ENCODE peak calls at places on chromosomes 12 and 14, in six cellular contexts. X, A, U, P, T and G are unnamed samples.

GRCh38 chr12:5010130-5010529 is 33.5 kb upstream of the KCNA5 start:
- DNase-seq in T (no peak), A (no peak), P (no peak), U (no peak), X (no peak), G (no peak)

GRCh38 chr14:54438703-54439102 is 2.5 kb downstream of the CNIH1 start:
- DNase-seq in P (no peak), A (no peak), U (no peak), X (no peak), T (no peak), G (no peak)

GRCh38 chr12:109766251-109766778 is 52.7 kb downstream of the FAM222A start:
- DNase-seq in A (no peak), P (peak), T (no peak), U (no peak), X (no peak), G (peak)

GRCh38 chr14:64620910-64621309 is 71.1 kb downstream of the PPP1R36 start:
- DNase-seq in A (no peak), T (no peak), U (no peak), P (no peak), X (no peak), G (no peak)

GRCh38 chr12:120119395-120119973 is 2.9 kb upstream of the RAB35 start:
- DNase-seq in T (peak), A (no peak), U (peak), X (no peak), P (no peak), G (no peak)

GRCh38 chr14:24948261-24948847 is 101.6 kb downstream of the STXBP6 start:
- DNase-seq in P (no peak), A (no peak), X (no peak), U (no peak), T (no peak), G (no peak)

GRCh38 chr12:63894132-63894531 is 49.6 kb downstream of the SRGAP1 start:
- DNase-seq in P (no peak), U (no peak), A (no peak), T (no peak), X (no peak), G (no peak)

GRCh38 chr14:77248666-77249065 is 22.3 kb downstream of the NGB start:
- DNase-seq in A (no peak), P (no peak), X (no peak), T (no peak), U (no peak), G (no peak)

GRCh38 chr12:80314741-80315140 is 129.3 kb upstream of the PTPRQ start:
- DNase-seq in T (no peak), U (no peak), X (no peak), A (no peak), P (no peak), G (no peak)

GRCh38 chr12:32917094-32917611 is 20.6 kb upstream of the PKP2 start:
- DNase-seq in X (no peak), U (no peak), A (no peak), P (no peak), T (no peak), G (no peak)

GRCh38 chr12:108152179-108152538 is 23.1 kb downstream of the WSCD2 start:
- DNase-seq in U (no peak), A (no peak), P (no peak), T (no peak), X (no peak), G (no peak)

GRCh38 chr14:60252630-60253029 is 3.6 kb downstream of the PPM1A start:
- DNase-seq in A (no peak), X (no peak), T (no peak), P (no peak), U (no peak), G (no peak)

GRCh38 chr14:99564256-99564902 is 39.6 kb downstream of the CCDC85C start:
- DNase-seq in T (no peak), A (no peak), X (no peak), P (peak), U (peak), G (no peak)

GRCh38 chr14:81166126-81166525 is 54.6 kb downstream of the GTF2A1 start:
- DNase-seq in X (no peak), A (no peak), U (no peak), T (no peak), P (no peak), G (no peak)

GRCh38 chr12:22821985-22822384 is 197.0 kb downstream of the ETNK1 start:
- DNase-seq in X (no peak), A (no peak), U (no peak), T (no peak), P (no peak), G (no peak)

GRCh38 chr12:13805038-13805437 is 176.4 kb downstream of the GRIN2B start:
- DNase-seq in T (no peak), U (no peak), P (no peak), X (no peak), A (no peak), G (no peak)

GRCh38 chr14:22900088-22900799 is 17.2 kb downstream of the REM2 start:
- DNase-seq in A (no peak), X (no peak), P (no peak), T (peak), U (peak), G (no peak)

GRCh38 chr12:82279597-82279996 is 78.6 kb downstream of the CCDC59 start:
- DNase-seq in U (no peak), A (no peak), X (no peak), T (no peak), P (no peak), G (no peak)

GRCh38 chr14:57739543-57739942 is 126.3 kb downstream of the SLC35F4 start:
- DNase-seq in U (no peak), A (no peak), P (no peak), T (peak), X (no peak), G (no peak)

GRCh38 chr14:68623828-68624227 is 169.0 kb downstream of the ZFP36L1 start:
- DNase-seq in T (no peak), P (no peak), U (no peak), X (no peak), A (no peak), G (no peak)

GRCh38 chr14:68624541-68625220 is 168.2 kb downstream of the ZFP36L1 start:
- DNase-seq in T (no peak), A (no peak), P (no peak), X (peak), U (no peak), G (peak)

GRCh38 chr14:68627050-68627867 is 165.6 kb downstream of the ZFP36L1 start:
- DNase-seq in U (no peak), A (no peak), P (peak), X (no peak), T (no peak), G (peak)

GRCh38 chr14:68626386-68626785 is 166.5 kb downstream of the ZFP36L1 start:
- DNase-seq in T (no peak), X (no peak), U (no peak), P (no peak), A (no peak), G (peak)

DNA sequence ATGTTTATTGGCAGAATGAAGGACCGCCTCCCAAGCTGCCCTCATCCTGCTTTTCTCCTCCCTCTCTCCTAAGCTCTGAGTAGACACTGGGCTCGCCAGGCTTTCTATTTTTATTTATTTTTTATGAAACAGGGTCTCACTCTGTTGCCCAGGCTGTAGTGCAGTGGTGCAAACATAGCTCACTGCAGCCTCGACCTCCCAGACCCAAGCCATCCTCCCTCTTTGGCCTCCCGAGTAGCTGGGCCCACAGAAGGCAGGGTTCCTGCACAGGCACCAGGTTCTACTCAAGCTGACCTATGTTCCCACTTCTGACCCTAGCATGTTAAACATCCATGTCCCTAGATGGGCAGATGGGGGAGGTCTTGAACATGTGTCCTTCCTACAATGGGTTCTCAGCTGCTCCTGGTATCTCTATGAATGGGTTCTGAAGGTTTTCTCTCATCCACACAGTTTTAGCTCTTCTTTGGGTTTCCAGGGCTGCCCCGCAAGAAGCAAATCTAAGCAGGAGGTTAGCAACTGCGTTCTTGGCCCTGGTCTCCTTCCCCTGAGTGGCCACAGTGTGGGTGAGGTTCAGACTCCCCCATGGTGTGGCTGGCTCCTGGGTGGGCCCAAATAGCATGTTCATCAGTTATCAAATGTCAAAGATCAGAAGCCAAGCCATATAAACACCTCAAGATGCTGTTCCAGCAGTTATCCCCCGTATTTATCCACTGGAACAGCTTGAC is 167.3 kb downstream of the ZFP36L1 start:
- DNase-seq in U (no peak), P (no peak), T (no peak), A (no peak), X (no peak), G (peak)
- H3K27ac ChIP-seq in U (no peak), P (peak), T (no peak), A (no peak), X (no peak), G (peak)

GRCh38 chr14:89508863-89509262 is 91.8 kb upstream of the FOXN3 start:
- DNase-seq in P (no peak), A (no peak), T (no peak), X (no peak), U (no peak), G (no peak)

GRCh38 chr14:89504602-89505320 is 87.7 kb upstream of the FOXN3 start:
- DNase-seq in X (peak), P (no peak), T (no peak), U (no peak), A (no peak), G (peak)

GRCh38 chr14:89509891-89510290 is 92.9 kb upstream of the FOXN3 start:
- DNase-seq in P (no peak), X (no peak), A (no peak), U (no peak), T (no peak), G (no peak)

GRCh38 chr14:89507521-89507920 is 90.5 kb upstream of the FOXN3 start:
- DNase-seq in T (no peak), U (no peak), A (no peak), P (no peak), X (no peak), G (no peak)

DNA sequence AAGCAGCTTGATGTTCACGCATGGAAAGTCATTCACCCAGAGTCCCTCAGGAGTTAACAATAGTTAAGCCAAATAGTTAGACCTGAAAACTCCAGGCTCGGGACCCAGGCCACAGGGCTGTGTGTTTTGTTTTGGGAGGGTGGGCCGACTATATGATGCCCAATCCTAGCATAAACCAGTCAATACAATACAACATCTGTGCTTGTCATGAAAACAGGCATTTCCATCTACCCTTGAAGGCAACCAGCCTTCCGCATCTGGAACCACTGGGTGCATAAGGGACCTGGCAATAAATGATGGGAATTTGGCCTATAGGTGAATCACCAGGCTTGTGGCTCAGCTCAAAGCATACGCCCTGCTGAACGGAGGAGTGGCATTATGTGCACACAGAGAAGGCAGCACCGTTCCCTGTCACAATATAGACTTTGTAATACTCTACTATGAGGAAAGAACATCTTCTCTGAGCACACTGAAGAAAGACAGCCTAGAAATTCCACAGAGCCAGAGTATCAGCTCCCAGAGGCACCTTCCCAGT is 91.0 kb upstream of the FOXN3 start:
- DNase-seq in T (no peak), P (no peak), U (no peak), X (no peak), A (no peak), G (no peak)
- H3K4me3 ChIP-seq in T (no peak), P (no peak), U (no peak), X (no peak), A (no peak), G (no peak)

GRCh38 chr12:124776126-124776513 is 87.5 kb downstream of the SCARB1 start:
- DNase-seq in P (no peak), T (no peak), X (no peak), U (no peak), A (no peak), G (no peak)

GRCh38 chr12:124772467-124773170 is 91.0 kb downstream of the SCARB1 start:
- DNase-seq in U (no peak), P (no peak), X (no peak), A (no peak), T (no peak), G (no peak)

GRCh38 chr12:124774054-124774461 is 89.6 kb downstream of the SCARB1 start:
- DNase-seq in P (no peak), U (no peak), T (no peak), A (no peak), X (peak), G (no peak)

GRCh38 chr12:124771462-124772361 is 92.0 kb downstream of the SCARB1 start:
- DNase-seq in U (no peak), X (peak), T (peak), P (peak), A (no peak), G (no peak)

GRCh38 chr12:124774462-124775167 is 89.0 kb downstream of the SCARB1 start:
- DNase-seq in U (no peak), T (peak), P (no peak), A (no peak), X (no peak), G (no peak)
- H3K27ac ChIP-seq in U (peak), T (peak), P (peak), A (peak), X (no peak), G (peak)

GRCh38 chr12:15320881-15321280 is 1.4 kb upstream of the PTPRO start:
- DNase-seq in A (no peak), T (no peak), X (no peak), P (no peak), U (no peak), G (no peak)

GRCh38 chr12:15323530-15323929 is 1.2 kb downstream of the PTPRO start:
- DNase-seq in T (no peak), P (no peak), X (no peak), A (no peak), U (no peak), G (no peak)

DNA sequence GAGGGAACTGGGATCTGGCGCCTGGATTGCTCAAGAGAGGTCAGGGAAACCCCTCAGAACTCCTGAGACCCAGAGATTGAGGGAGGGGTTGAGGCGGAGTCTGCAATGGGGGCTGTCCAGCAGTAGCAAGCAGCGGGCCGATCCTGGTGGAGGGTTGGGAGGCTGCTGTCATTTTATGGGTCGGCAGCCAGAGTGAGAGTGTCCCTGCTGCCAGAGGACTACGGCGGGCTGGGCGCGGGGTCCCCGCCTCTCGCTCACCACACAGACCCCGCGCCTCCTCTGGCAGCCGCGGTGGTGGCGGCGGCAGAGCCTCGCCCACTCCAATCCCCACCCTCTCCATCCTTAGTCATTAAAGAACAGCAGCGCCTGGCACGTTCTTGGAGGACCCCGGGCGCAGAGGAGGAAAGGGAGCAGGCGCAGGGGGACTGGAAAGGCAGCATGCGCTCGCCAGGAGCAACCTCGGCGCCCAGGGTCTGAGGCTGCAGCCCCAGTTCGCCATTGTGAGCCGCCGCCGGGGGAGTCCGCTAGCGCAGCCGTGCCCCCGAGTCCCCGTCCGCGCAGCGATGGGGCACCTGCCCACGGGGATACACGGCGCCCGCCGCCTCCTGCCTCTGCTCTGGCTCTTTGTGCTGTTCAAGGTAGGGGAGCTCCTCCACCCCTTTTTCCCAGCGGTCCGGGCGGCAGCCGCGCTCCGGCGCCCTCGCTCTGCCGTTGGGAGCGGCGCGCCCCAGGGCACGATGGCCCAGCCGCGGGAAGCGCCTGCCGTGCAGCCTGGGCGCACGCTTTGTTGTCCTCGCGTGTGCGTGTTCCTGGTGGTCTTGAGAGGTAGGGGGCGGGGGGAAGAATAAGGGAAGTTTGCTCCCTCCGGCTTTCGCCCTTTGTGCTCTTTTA is at the start of gene PTPRO:
- DNase-seq in X (no peak), T (no peak), P (no peak), U (no peak), A (no peak), G (no peak)
- H3K4me3 ChIP-seq in X (no peak), T (no peak), P (peak), U (no peak), A (peak), G (peak)

GRCh38 chr12:27219693-27220056 is 24.4 kb upstream of the STK38L start:
- DNase-seq in X (no peak), P (no peak), T (no peak), A (no peak), U (no peak), G (no peak)

GRCh38 chr12:27221625-27222387 is 22.3 kb upstream of the STK38L start:
- DNase-seq in T (no peak), X (no peak), A (no peak), U (no peak), P (no peak), G (no peak)

GRCh38 chr12:27217590-27217989 is 26.5 kb upstream of the STK38L start:
- DNase-seq in P (no peak), A (no peak), T (no peak), U (no peak), X (no peak), G (no peak)

GRCh38 chr12:27220057-27220987 is 23.8 kb upstream of the STK38L start:
- DNase-seq in A (no peak), X (no peak), P (no peak), T (no peak), U (no peak), G (no peak)

DNA sequence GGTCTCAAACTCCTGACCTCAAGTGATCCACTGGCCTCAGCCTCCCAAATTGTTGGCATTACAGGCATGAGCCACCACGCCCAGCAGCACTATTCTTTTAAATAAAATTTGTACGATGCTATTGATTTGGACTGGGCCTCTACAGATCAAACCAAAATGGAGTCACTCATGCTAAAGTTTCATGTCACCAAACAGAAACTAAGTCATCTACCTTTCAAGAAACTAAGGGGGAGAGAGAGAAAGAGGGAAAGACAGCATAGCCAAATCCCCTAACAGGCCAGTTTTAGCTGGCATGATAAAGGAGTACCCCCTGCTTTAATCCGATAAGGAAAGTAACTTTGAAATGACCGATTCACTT is 23.1 kb upstream of the STK38L start:
- DNase-seq in U (no peak), P (no peak), X (no peak), T (no peak), A (no peak), G (no peak)
- H3K27ac ChIP-seq in U (no peak), P (no peak), X (no peak), T (no peak), A (no peak), G (no peak)

GRCh38 chr12:54377797-54378515 is 6.6 kb downstream of the ZNF385A start:
- DNase-seq in T (no peak), U (no peak), X (no peak), P (no peak), A (no peak), G (no peak)
- H3K4me3 ChIP-seq in T (no peak), U (no peak), X (no peak), P (peak), A (peak), G (peak)

GRCh38 chr12:46461907-46462605 is 89.5 kb upstream of the SLC38A2 start:
- DNase-seq in T (no peak), X (no peak), A (no peak), P (no peak), U (no peak), G (no peak)

GRCh38 chr12:46461459-46461858 is 88.9 kb upstream of the SLC38A2 start:
- DNase-seq in A (no peak), U (no peak), T (no peak), X (no peak), P (peak), G (no peak)

GRCh38 chr12:46464863-46465262 is 92.3 kb upstream of the SLC38A2 start:
- DNase-seq in X (no peak), A (no peak), U (no peak), T (no peak), P (no peak), G (no peak)

GRCh38 chr12:46460682-46461215 is 88.2 kb upstream of the SLC38A2 start:
- DNase-seq in P (no peak), X (no peak), T (no peak), A (no peak), U (no peak), G (no peak)

GRCh38 chr12:46462641-46463355 is 90.2 kb upstream of the SLC38A2 start:
- DNase-seq in A (no peak), T (no peak), P (no peak), U (no peak), X (no peak), G (no peak)
- H3K27ac ChIP-seq in A (peak), T (no peak), P (peak), U (no peak), X (no peak), G (peak)

DNA sequence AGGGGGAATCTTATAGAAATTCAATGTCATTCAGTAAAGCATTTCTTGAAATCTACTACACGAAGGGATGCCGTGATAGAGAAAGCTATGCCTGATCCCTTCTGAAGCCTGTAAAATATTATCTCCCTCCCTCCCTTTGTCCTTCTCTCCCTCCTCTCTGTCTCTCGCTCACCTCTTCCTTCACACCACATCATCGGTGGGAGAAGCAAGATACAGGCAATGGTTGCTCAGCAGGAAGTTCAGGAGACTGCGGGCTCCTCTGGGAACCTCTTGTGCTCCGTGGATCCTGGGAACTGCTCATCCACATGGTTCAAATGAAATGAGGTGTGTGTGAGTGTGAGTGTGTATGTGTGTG is 219.4 kb upstream of the TBX3 start:
- DNase-seq in P (no peak), X (no peak), U (no peak), T (no peak), A (no peak), G (no peak)
- H3K4me3 ChIP-seq in P (no peak), X (no peak), U (peak), T (no peak), A (no peak), G (no peak)